ENCODE peak calls at places on chromosomes 6 and 20, in five cellular contexts. F is epithelial cell of proximal tubule; W is CD4-positive, alpha-beta T cell; J is upper lobe of left lung; Q is heart left ventricle. V is an unnamed sample.
A peak's percentile ranks its signal among the peaks of the same experiment; 100 is the strongest.

GRCh38 chr6:21342496-21342895 is 251.1 kb upstream of the SOX4 start:
- DNase-seq in F (no peak), W (no peak), J (peak; percentile 67), Q (no peak), V (no peak)

GRCh38 chr6:28981391-28981832 is 23.7 kb downstream of the ZNF311 start:
- DNase-seq in F (no peak), W (peak; percentile 69), J (peak; percentile 39), Q (peak; percentile 60), V (peak; percentile 70)

GRCh38 chr6:26220353-26220970 is 133.2 kb downstream of the HFE start:
- DNase-seq in F (no peak), W (no peak), J (no peak), Q (no peak), V (no peak)

GRCh38 chr6:26550250-26550993 is 12.3 kb downstream of the HMGN4 start:
- DNase-seq in F (no peak), W (no peak), J (peak; percentile 78), Q (peak; percentile 80), V (peak; percentile 30)

GRCh38 chr20:37727957-37728634 is 34.3 kb downstream of the CTNNBL1 start:
- DNase-seq in F (no peak), W (no peak), J (no peak), Q (no peak), V (no peak)

GRCh38 chr20:56698749-56699148 is 69.6 kb downstream of the TFAP2C start:
- DNase-seq in F (no peak), W (no peak), J (no peak), Q (no peak), V (no peak)

GRCh38 chr20:58886546-58886945 is 34.0 kb downstream of the GNAS start:
- DNase-seq in F (no peak), W (no peak), J (no peak), Q (no peak), V (no peak)

GRCh38 chr6:85726206-85726605 is 83.5 kb upstream of the SYNCRIP start:
- DNase-seq in F (no peak), W (no peak), J (no peak), Q (no peak), V (no peak)

GRCh38 chr20:42063176-42063575 is 445.0 kb upstream of the CHD6 start:
- DNase-seq in F (no peak), W (no peak), J (no peak), Q (no peak), V (no peak)

GRCh38 chr6:11975353-11975977 is 36.6 kb upstream of the HIVEP1 start:
- DNase-seq in F (no peak), W (no peak), J (peak; percentile 72), Q (peak; percentile 38), V (peak; percentile 54)

GRCh38 chr6:15495375-15495901 is 167.4 kb downstream of the DTNBP1 start:
- DNase-seq in F (no peak), W (no peak), J (no peak), Q (peak; percentile 84), V (no peak)

GRCh38 chr6:17601389-17601703 is 1.2 kb downstream of the FAM8A1 start:
- DNase-seq in F (no peak), W (no peak), J (no peak), Q (no peak), V (no peak)

GRCh38 chr20:38222231-38222922 is 38.2 kb downstream of the KIAA1755 start:
- DNase-seq in F (no peak), W (peak; percentile 38), J (peak; percentile 58), Q (peak; percentile 73), V (peak; percentile 57)

GRCh38 chr6:52261229-52261628 is 16.9 kb upstream of the IL17F start:
- DNase-seq in F (no peak), W (no peak), J (no peak), Q (no peak), V (no peak)

GRCh38 chr6:41736800-41737555 is 1.6 kb upstream of the TFEB start:
- DNase-seq in F (no peak), W (no peak), J (no peak), Q (no peak), V (no peak)

GRCh38 chr6:112649853-112650252 is 302.7 kb downstream of the RFPL4B start:
- DNase-seq in F (no peak), W (no peak), J (no peak), Q (no peak), V (no peak)

GRCh38 chr6:165515963-165516624 is 146.9 kb downstream of the PDE10A start:
- DNase-seq in F (no peak), W (no peak), J (no peak), Q (no peak), V (no peak)

GRCh38 chr20:22615425-22615824 is 31.1 kb upstream of the FOXA2 start:
- DNase-seq in F (no peak), W (no peak), J (no peak), Q (no peak), V (no peak)

GRCh38 chr6:1614767-1615650 is 5.3 kb downstream of the FOXC1 start:
- DNase-seq in F (no peak), W (no peak), J (no peak), Q (peak; percentile 37), V (no peak)

GRCh38 chr6:46903175-46903574 is 18.6 kb downstream of the ADGRF5 start:
- DNase-seq in F (no peak), W (no peak), J (peak; percentile 38), Q (peak; percentile 55), V (no peak)

GRCh38 chr6:88574666-88575065 is 388.8 kb downstream of the RNGTT start:
- DNase-seq in F (no peak), W (no peak), J (no peak), Q (no peak), V (no peak)

GRCh38 chr20:45450097-45450818 is 19.3 kb upstream of the WFDC2 start:
- DNase-seq in F (peak; percentile 54), W (no peak), J (peak; percentile 31), Q (no peak), V (no peak)
- TF ChIP-seq CTCF in F (peak; percentile 75), W (peak; percentile 74), J (peak; percentile 58), Q (peak; percentile 63), V (peak; percentile 77)

DNA sequence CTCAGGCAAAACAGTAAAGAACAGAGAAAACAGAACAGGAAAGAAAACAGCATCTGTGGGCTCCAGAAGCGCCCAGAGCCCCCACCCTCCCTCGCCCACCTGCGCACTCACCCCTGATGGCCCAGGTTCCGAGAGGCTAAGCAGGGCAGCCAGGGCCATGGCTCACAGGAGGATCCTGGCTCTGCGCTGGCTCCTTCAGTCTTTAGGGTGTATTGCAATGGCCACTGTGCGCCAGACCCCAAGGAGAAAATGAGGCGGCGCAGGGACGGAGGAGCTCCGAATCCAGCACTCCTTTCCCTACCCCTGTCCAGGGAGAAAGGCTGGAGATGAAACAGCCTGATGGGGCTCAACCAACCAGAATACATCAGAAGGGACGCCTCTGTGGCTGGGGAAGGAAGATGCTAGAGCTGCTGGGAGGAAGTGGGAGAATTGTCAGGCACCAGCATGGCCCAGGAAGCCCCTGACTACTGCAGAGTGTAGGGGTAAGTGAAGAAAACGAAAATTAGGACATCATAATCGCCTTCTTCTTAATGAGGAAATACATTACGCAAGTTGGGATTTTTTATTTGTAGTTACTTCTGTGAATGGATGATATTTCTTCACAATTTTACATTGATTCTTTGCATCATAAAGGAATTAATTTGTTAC is 49.0 kb downstream of the COL11A2 start:
- DNase-seq in F (no peak), W (no peak), J (no peak), Q (no peak), V (no peak)
- TF ChIP-seq CTCF in F (no peak), W (no peak), J (no peak), Q (no peak), V (no peak)

GRCh38 chr6:135995160-135995898 is 143.8 kb downstream of the PDE7B start:
- DNase-seq in F (peak; percentile 46), W (no peak), J (no peak), Q (no peak), V (no peak)

GRCh38 chr6:135996668-135997067 is 145.2 kb downstream of the PDE7B start:
- DNase-seq in F (no peak), W (no peak), J (no peak), Q (no peak), V (no peak)

GRCh38 chr6:135999393-135999792 is 147.9 kb downstream of the PDE7B start:
- DNase-seq in F (no peak), W (no peak), J (no peak), Q (no peak), V (no peak)
- TF ChIP-seq CTCF in F (no peak), W (no peak), J (no peak), Q (no peak), V (no peak)

GRCh38 chr6:114543696-114544095 is 200.9 kb upstream of the HS3ST5 start:
- DNase-seq in F (no peak), W (no peak), J (no peak), Q (no peak), V (no peak)
- TF ChIP-seq CTCF in F (no peak), W (no peak), J (no peak), Q (no peak), V (no peak)

GRCh38 chr6:34926655-34927054 is 37.6 kb downstream of the ANKS1A start:
- DNase-seq in F (no peak), W (no peak), J (no peak), Q (no peak), V (no peak)

GRCh38 chr6:34930221-34930620 is 41.2 kb downstream of the ANKS1A start:
- DNase-seq in F (no peak), W (no peak), J (no peak), Q (no peak), V (no peak)

GRCh38 chr6:34929241-34929978 is 40.4 kb downstream of the ANKS1A start:
- DNase-seq in F (no peak), W (no peak), J (no peak), Q (no peak), V (no peak)

GRCh38 chr6:34928220-34928619 is 39.2 kb downstream of the ANKS1A start:
- DNase-seq in F (no peak), W (no peak), J (no peak), Q (no peak), V (no peak)

GRCh38 chr6:34928695-34929094 is 39.6 kb downstream of the ANKS1A start:
- DNase-seq in F (no peak), W (no peak), J (no peak), Q (no peak), V (no peak)
- TF ChIP-seq CTCF in F (no peak), W (no peak), J (no peak), Q (no peak), V (no peak)

DNA sequence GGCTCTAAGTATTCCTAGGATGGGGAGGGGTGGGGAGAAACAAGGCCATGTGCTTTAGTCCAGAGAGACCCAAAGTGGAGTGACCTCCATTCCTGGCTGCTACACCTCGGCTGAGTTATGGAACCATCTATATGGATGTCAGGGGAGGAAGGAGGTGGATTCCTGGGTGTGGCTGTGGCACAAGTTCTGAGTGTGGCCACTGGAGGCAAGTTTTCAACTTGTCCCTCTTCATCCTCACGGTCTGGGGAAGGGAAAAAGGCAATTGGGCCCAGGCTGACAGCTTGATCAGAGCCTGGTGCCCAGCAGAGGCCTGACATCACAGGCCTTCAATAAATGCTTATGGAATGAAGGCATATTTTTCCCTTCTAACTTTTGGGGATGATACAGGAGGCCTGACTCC is 2.0 kb upstream of the ITPR3 start:
- DNase-seq in F (no peak), W (no peak), J (no peak), Q (no peak), V (no peak)
- TF ChIP-seq CTCF in F (no peak), W (no peak), J (peak; percentile 10), Q (no peak), V (no peak)